ENCODE peak calls at places on chromosomes 7 and 10, in seven cellular contexts. One of them, this sample, is unnamed. For H3K4me1, the result is how much of the 10 kb centered on the place peaks cover.

GRCh38 chr7:44307301-44307900 is 18.0 kb downstream of the CAMK2B start:
- DNase-seq in MM.1S: no peak
- DNase-seq in right atrium auricular region: peak
- DNase-seq in CD8-positive, alpha-beta T cell: no peak
- DNase-seq in A549: peak
- DNase-seq in SK-N-SH: peak
- DNase-seq in left ventricle myocardium inferior: no peak
- DNase-seq in this sample: peak

GRCh38 chr7:1106783-1107421 is 19.0 kb downstream of the GPER1 start:
- DNase-seq in MM.1S: no peak
- DNase-seq in right atrium auricular region: no peak
- DNase-seq in CD8-positive, alpha-beta T cell: no peak
- DNase-seq in A549: no peak
- DNase-seq in SK-N-SH: no peak
- DNase-seq in left ventricle myocardium inferior: no peak
- DNase-seq in this sample: no peak

GRCh38 chr7:120586561-120586960 is 271.4 kb downstream of the TSPAN12 start:
- DNase-seq in MM.1S: no peak
- DNase-seq in right atrium auricular region: no peak
- DNase-seq in CD8-positive, alpha-beta T cell: no peak
- DNase-seq in A549: no peak
- DNase-seq in SK-N-SH: no peak
- DNase-seq in left ventricle myocardium inferior: no peak
- DNase-seq in this sample: no peak

GRCh38 chr10:50397312-50398140 is 146.2 kb upstream of the ASAH2 start:
- DNase-seq in MM.1S: no peak
- DNase-seq in right atrium auricular region: no peak
- DNase-seq in CD8-positive, alpha-beta T cell: no peak
- DNase-seq in A549: no peak
- DNase-seq in SK-N-SH: no peak
- DNase-seq in left ventricle myocardium inferior: no peak
- DNase-seq in this sample: no peak

GRCh38 chr7:36611703-36612102 is 112.6 kb downstream of the AOAH start:
- DNase-seq in MM.1S: no peak
- DNase-seq in right atrium auricular region: no peak
- DNase-seq in CD8-positive, alpha-beta T cell: no peak
- DNase-seq in A549: no peak
- DNase-seq in SK-N-SH: no peak
- DNase-seq in left ventricle myocardium inferior: no peak
- DNase-seq in this sample: no peak

GRCh38 chr10:50594012-50594411 is 29.7 kb downstream of the SGMS1 start:
- DNase-seq in MM.1S: no peak
- DNase-seq in right atrium auricular region: no peak
- DNase-seq in CD8-positive, alpha-beta T cell: no peak
- DNase-seq in A549: no peak
- DNase-seq in SK-N-SH: peak
- DNase-seq in left ventricle myocardium inferior: no peak
- DNase-seq in this sample: no peak

GRCh38 chr10:114412907-114413386 is 8.6 kb upstream of the AFAP1L2 start:
- DNase-seq in MM.1S: no peak
- DNase-seq in right atrium auricular region: no peak
- DNase-seq in CD8-positive, alpha-beta T cell: no peak
- DNase-seq in A549: peak
- DNase-seq in SK-N-SH: no peak
- DNase-seq in left ventricle myocardium inferior: peak
- DNase-seq in this sample: no peak

GRCh38 chr10:128124813-128125403 is 1.3 kb downstream of the MKI67 start:
- DNase-seq in MM.1S: peak
- DNase-seq in right atrium auricular region: no peak
- DNase-seq in CD8-positive, alpha-beta T cell: no peak
- DNase-seq in A549: peak
- DNase-seq in SK-N-SH: peak
- DNase-seq in left ventricle myocardium inferior: no peak
- DNase-seq in this sample: no peak

GRCh38 chr10:73997479-73997805 is 474 bp upstream of the VCL start:
- DNase-seq in MM.1S: peak
- DNase-seq in right atrium auricular region: peak
- DNase-seq in CD8-positive, alpha-beta T cell: no peak
- DNase-seq in A549: peak
- DNase-seq in SK-N-SH: no peak
- DNase-seq in left ventricle myocardium inferior: no peak
- DNase-seq in this sample: no peak

GRCh38 chr10:106557053-106557452 is 607.5 kb downstream of the SORCS1 start:
- DNase-seq in MM.1S: no peak
- DNase-seq in right atrium auricular region: no peak
- DNase-seq in CD8-positive, alpha-beta T cell: no peak
- DNase-seq in A549: no peak
- DNase-seq in SK-N-SH: no peak
- DNase-seq in left ventricle myocardium inferior: no peak
- DNase-seq in this sample: no peak

GRCh38 chr10:3526721-3527120 is 258.3 kb downstream of the KLF6 start:
- DNase-seq in MM.1S: no peak
- DNase-seq in right atrium auricular region: no peak
- DNase-seq in CD8-positive, alpha-beta T cell: no peak
- DNase-seq in A549: no peak
- DNase-seq in SK-N-SH: no peak
- DNase-seq in left ventricle myocardium inferior: no peak
- DNase-seq in this sample: no peak

DNA sequence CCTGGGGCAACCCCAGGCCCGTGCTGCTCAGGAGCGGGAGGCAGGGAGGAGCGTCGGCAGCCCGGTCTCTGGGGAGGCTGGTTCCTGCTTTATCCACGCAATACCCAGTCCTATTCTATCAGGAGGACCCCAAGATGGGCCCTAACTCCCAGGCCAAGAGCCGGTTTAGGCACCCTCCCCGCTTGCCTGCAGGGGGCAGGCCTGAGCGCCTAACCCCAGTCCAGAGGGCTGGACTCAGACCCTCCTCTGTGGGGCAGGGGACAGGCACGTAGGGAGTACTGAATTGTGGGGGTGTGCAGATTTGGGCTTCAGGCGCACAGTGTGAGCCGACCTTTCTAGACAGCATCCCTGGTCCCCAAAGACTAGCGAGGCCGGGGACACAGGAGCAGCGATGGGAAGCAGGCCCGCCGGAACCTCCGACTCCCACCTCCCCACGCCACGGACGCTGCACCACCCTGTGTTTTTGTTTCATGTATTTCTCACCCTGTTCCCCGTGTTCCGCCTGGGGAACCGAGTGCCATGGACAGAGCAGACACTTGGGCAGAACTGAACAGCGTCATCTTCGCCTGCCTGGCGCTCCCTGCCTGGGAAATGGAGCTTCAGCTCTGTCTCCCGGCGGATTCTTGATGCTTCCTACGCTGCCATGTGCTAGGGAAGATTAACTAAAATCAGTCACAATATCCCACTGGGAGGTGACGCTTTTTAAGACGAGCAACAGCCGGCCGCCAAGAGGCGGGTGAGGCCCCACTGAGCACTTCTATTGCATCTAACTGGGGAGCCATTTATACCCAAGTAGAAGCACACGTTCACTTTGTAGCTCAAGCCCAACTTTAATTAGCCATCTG is 5.3 kb downstream of the NUDT1 start:
- DNase-seq in MM.1S: no peak
- DNase-seq in right atrium auricular region: no peak
- DNase-seq in CD8-positive, alpha-beta T cell: no peak
- DNase-seq in A549: peak
- DNase-seq in SK-N-SH: peak
- DNase-seq in left ventricle myocardium inferior: no peak
- DNase-seq in this sample: no peak
- H3K4me1 ChIP-seq in MM.1S: under half
- H3K4me1 ChIP-seq in right atrium auricular region: under half
- H3K4me1 ChIP-seq in CD8-positive, alpha-beta T cell: under half
- H3K4me1 ChIP-seq in A549: under half
- H3K4me1 ChIP-seq in SK-N-SH: under half
- H3K4me1 ChIP-seq in left ventricle myocardium inferior: under half
- H3K4me1 ChIP-seq in this sample: under half

DNA sequence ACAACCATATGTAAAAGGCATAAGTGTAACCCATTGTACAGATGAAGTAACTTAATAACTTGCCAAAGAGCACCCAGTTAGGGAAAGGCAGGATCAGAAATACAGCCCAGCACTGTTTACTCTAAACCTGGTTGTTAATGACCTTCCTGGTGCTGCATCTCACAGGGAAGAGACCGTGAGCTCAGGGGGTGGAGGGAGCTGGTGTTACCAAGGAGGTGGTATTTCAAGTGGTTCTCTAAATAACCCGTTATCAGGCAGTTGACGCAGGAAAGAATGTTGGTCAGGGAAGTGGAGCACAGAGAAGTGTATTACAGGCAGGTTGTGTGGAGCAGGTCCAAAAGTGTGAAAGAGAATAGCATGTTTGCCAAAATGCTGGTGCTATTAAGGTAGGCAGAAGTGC is 4.4 kb upstream of the ST7 start:
- DNase-seq in MM.1S: no peak
- DNase-seq in right atrium auricular region: no peak
- DNase-seq in CD8-positive, alpha-beta T cell: no peak
- DNase-seq in A549: no peak
- DNase-seq in SK-N-SH: no peak
- DNase-seq in left ventricle myocardium inferior: peak
- DNase-seq in this sample: peak
- TF ChIP-seq CTCF in MM.1S: no peak
- TF ChIP-seq CTCF in right atrium auricular region: no peak
- TF ChIP-seq CTCF in CD8-positive, alpha-beta T cell: no peak
- TF ChIP-seq CTCF in A549: no peak
- TF ChIP-seq CTCF in SK-N-SH: no peak
- TF ChIP-seq CTCF in left ventricle myocardium inferior: no peak
- TF ChIP-seq CTCF in this sample: no peak

GRCh38 chr10:91592282-91593020 is 40.4 kb downstream of the PPP1R3C start:
- DNase-seq in MM.1S: no peak
- DNase-seq in right atrium auricular region: no peak
- DNase-seq in CD8-positive, alpha-beta T cell: no peak
- DNase-seq in A549: no peak
- DNase-seq in SK-N-SH: no peak
- DNase-seq in left ventricle myocardium inferior: no peak
- DNase-seq in this sample: no peak

GRCh38 chr10:91589656-91590035 is 43.2 kb downstream of the PPP1R3C start:
- DNase-seq in MM.1S: no peak
- DNase-seq in right atrium auricular region: no peak
- DNase-seq in CD8-positive, alpha-beta T cell: no peak
- DNase-seq in A549: no peak
- DNase-seq in SK-N-SH: no peak
- DNase-seq in left ventricle myocardium inferior: no peak
- DNase-seq in this sample: no peak

GRCh38 chr10:91590142-91590903 is 42.5 kb downstream of the PPP1R3C start:
- DNase-seq in MM.1S: no peak
- DNase-seq in right atrium auricular region: peak
- DNase-seq in CD8-positive, alpha-beta T cell: no peak
- DNase-seq in A549: peak
- DNase-seq in SK-N-SH: no peak
- DNase-seq in left ventricle myocardium inferior: peak
- DNase-seq in this sample: no peak

GRCh38 chr10:91591792-91592165 is 41.1 kb downstream of the PPP1R3C start:
- DNase-seq in MM.1S: no peak
- DNase-seq in right atrium auricular region: no peak
- DNase-seq in CD8-positive, alpha-beta T cell: no peak
- DNase-seq in A549: no peak
- DNase-seq in SK-N-SH: no peak
- DNase-seq in left ventricle myocardium inferior: no peak
- DNase-seq in this sample: no peak

GRCh38 chr10:91590904-91591791 is 41.7 kb downstream of the PPP1R3C start:
- DNase-seq in MM.1S: no peak
- DNase-seq in right atrium auricular region: no peak
- DNase-seq in CD8-positive, alpha-beta T cell: no peak
- DNase-seq in A549: peak
- DNase-seq in SK-N-SH: peak
- DNase-seq in left ventricle myocardium inferior: peak
- DNase-seq in this sample: no peak
- H3K4me3 ChIP-seq in MM.1S: no peak
- H3K4me3 ChIP-seq in right atrium auricular region: no peak
- H3K4me3 ChIP-seq in CD8-positive, alpha-beta T cell: no peak
- H3K4me3 ChIP-seq in A549: peak
- H3K4me3 ChIP-seq in SK-N-SH: no peak
- H3K4me3 ChIP-seq in left ventricle myocardium inferior: peak
- H3K4me3 ChIP-seq in this sample: no peak

GRCh38 chr7:47472444-47473157 is 109.3 kb downstream of the TNS3 start:
- DNase-seq in MM.1S: no peak
- DNase-seq in right atrium auricular region: no peak
- DNase-seq in CD8-positive, alpha-beta T cell: no peak
- DNase-seq in A549: no peak
- DNase-seq in SK-N-SH: no peak
- DNase-seq in left ventricle myocardium inferior: no peak
- DNase-seq in this sample: no peak
- H3K4me1 ChIP-seq in MM.1S: under half
- H3K4me1 ChIP-seq in right atrium auricular region: under half
- H3K4me1 ChIP-seq in CD8-positive, alpha-beta T cell: under half
- H3K4me1 ChIP-seq in A549: half or more
- H3K4me1 ChIP-seq in SK-N-SH: under half
- H3K4me1 ChIP-seq in left ventricle myocardium inferior: under half
- H3K4me1 ChIP-seq in this sample: under half

GRCh38 chr10:11113156-11113555 is 95.5 kb downstream of the CELF2 start:
- DNase-seq in MM.1S: no peak
- DNase-seq in right atrium auricular region: no peak
- DNase-seq in CD8-positive, alpha-beta T cell: no peak
- DNase-seq in A549: no peak
- DNase-seq in SK-N-SH: no peak
- DNase-seq in left ventricle myocardium inferior: no peak
- DNase-seq in this sample: no peak
- TF ChIP-seq CTCF in MM.1S: peak
- TF ChIP-seq CTCF in right atrium auricular region: peak
- TF ChIP-seq CTCF in CD8-positive, alpha-beta T cell: peak
- TF ChIP-seq CTCF in A549: peak
- TF ChIP-seq CTCF in SK-N-SH: no peak
- TF ChIP-seq CTCF in left ventricle myocardium inferior: peak
- TF ChIP-seq CTCF in this sample: peak

GRCh38 chr7:24609570-24609969 is 36.3 kb downstream of the PALS2 start:
- DNase-seq in MM.1S: no peak
- DNase-seq in right atrium auricular region: no peak
- DNase-seq in CD8-positive, alpha-beta T cell: no peak
- DNase-seq in A549: no peak
- DNase-seq in SK-N-SH: no peak
- DNase-seq in left ventricle myocardium inferior: no peak
- DNase-seq in this sample: no peak
- H3K4me3 ChIP-seq in MM.1S: no peak
- H3K4me3 ChIP-seq in right atrium auricular region: no peak
- H3K4me3 ChIP-seq in CD8-positive, alpha-beta T cell: no peak
- H3K4me3 ChIP-seq in A549: no peak
- H3K4me3 ChIP-seq in SK-N-SH: no peak
- H3K4me3 ChIP-seq in left ventricle myocardium inferior: no peak
- H3K4me3 ChIP-seq in this sample: no peak

GRCh38 chr10:124659380-124659779 is 84.8 kb downstream of the FAM53B start:
- DNase-seq in MM.1S: no peak
- DNase-seq in right atrium auricular region: no peak
- DNase-seq in CD8-positive, alpha-beta T cell: no peak
- DNase-seq in A549: no peak
- DNase-seq in SK-N-SH: no peak
- DNase-seq in left ventricle myocardium inferior: no peak
- DNase-seq in this sample: no peak
- H3K4me1 ChIP-seq in MM.1S: under half
- H3K4me1 ChIP-seq in right atrium auricular region: under half
- H3K4me1 ChIP-seq in CD8-positive, alpha-beta T cell: half or more
- H3K4me1 ChIP-seq in A549: under half
- H3K4me1 ChIP-seq in SK-N-SH: under half
- H3K4me1 ChIP-seq in left ventricle myocardium inferior: half or more
- H3K4me1 ChIP-seq in this sample: under half